ENCODE peak calls at places on chromosomes 5 and 9, in nine cellular contexts. L, H, T, N, O, I, W, P and S are unnamed samples.
A peak's percentile ranks its signal among the peaks of the same experiment; 100 is the strongest.

GRCh38 chr5:152349683-152350526 is 55.2 kb downstream of the NMUR2 start:
- DNase-seq in L (peak; percentile 12), H (peak; percentile 71), T (peak; percentile 31), N (peak; percentile 42), O (peak; percentile 50), I (no peak), W (peak; percentile 17), P (peak; percentile 81), S (peak; percentile 60)

GRCh38 chr9:126348911-126349550 is 22.4 kb downstream of the MVB12B start:
- DNase-seq in L (no peak), H (no peak), T (no peak), N (no peak), O (no peak), I (no peak), W (no peak), P (no peak), S (no peak)

GRCh38 chr9:95947118-95947517 is 71.6 kb downstream of the ERCC6L2 start:
- DNase-seq in L (no peak), H (no peak), T (no peak), N (no peak), O (no peak), I (no peak), W (no peak), P (no peak), S (no peak)

GRCh38 chr9:69411246-69411645 is 86.2 kb downstream of the ENTREP1 start:
- DNase-seq in L (no peak), H (no peak), T (no peak), N (no peak), O (no peak), I (no peak), W (no peak), P (no peak), S (no peak)

GRCh38 chr9:105158020-105158419 is 86.4 kb upstream of the SLC44A1 start:
- DNase-seq in L (no peak), H (no peak), T (no peak), N (no peak), O (no peak), I (no peak), W (no peak), P (no peak), S (no peak)

GRCh38 chr5:136192526-136193395 is at the start of gene SMIM32:
- DNase-seq in L (peak; percentile 31), H (no peak), T (peak; percentile 61), N (peak; percentile 16), O (no peak), I (no peak), W (no peak), P (peak; percentile 29), S (peak; percentile 53)

GRCh38 chr5:141934099-141934844 is 10.6 kb downstream of the DELE1 start:
- DNase-seq in L (peak; percentile 76), H (no peak), T (no peak), N (no peak), O (no peak), I (no peak), W (no peak), P (peak; percentile 72), S (no peak)

GRCh38 chr5:77635617-77636422 is 2.7 kb downstream of the OTP start:
- DNase-seq in L (no peak), H (peak; percentile 76), T (no peak), N (no peak), O (no peak), I (no peak), W (no peak), P (no peak), S (no peak)

GRCh38 chr9:73720601-73721000 is 568.9 kb downstream of the ANXA1 start:
- DNase-seq in L (no peak), H (no peak), T (no peak), N (no peak), O (no peak), I (no peak), W (no peak), P (no peak), S (no peak)

GRCh38 chr5:72649449-72649848 is 142.2 kb upstream of the ZNF366 start:
- DNase-seq in L (no peak), H (no peak), T (no peak), N (peak; percentile 71), O (no peak), I (no peak), W (no peak), P (no peak), S (no peak)